ENCODE peak calls at places on chromosomes 11 and 22, in eight cellular contexts. R, B, X, J, N, G, U and O are unnamed samples.

GRCh38 chr22:46799626-46800025 is 37.2 kb downstream of the TBC1D22A start:
- DNase-seq in J (no peak), G (no peak), U (no peak), N (no peak), X (no peak), B (no peak), R (no peak), O (no peak)

GRCh38 chr22:29050457-29050856 is 11.2 kb downstream of the C22orf31 start:
- DNase-seq in R (no peak), N (no peak), B (no peak), J (no peak), X (no peak), G (no peak), U (no peak), O (no peak)

GRCh38 chr11:14969922-14970323 is 2.2 kb downstream of the CALCA start:
- DNase-seq in G (peak), U (no peak), X (no peak), B (peak), R (peak), N (no peak), J (no peak), O (peak)

GRCh38 chr11:93537022-93537421 is 6.2 kb downstream of the SMCO4 start:
- DNase-seq in B (no peak), N (no peak), U (no peak), J (no peak), G (no peak), R (no peak), X (no peak), O (no peak)

GRCh38 chr11:124950606-124951330 is 3.2 kb upstream of the CCDC15 start:
- DNase-seq in U (no peak), G (no peak), R (no peak), N (no peak), B (no peak), X (no peak), J (peak), O (no peak)

GRCh38 chr22:23570681-23571080 is 9.4 kb downstream of the IGLL1 start:
- DNase-seq in B (peak), G (no peak), U (no peak), X (no peak), N (no peak), R (no peak), J (no peak), O (peak)

GRCh38 chr11:68942090-68942620 is 38.5 kb downstream of the IGHMBP2 start:
- DNase-seq in X (no peak), R (no peak), U (no peak), B (no peak), N (no peak), J (no peak), G (no peak), O (no peak)

GRCh38 chr11:130068986-130069683 is 559 bp upstream of the APLP2 start:
- DNase-seq in X (peak), B (peak), J (peak), U (peak), G (peak), R (peak), N (peak), O (peak)

GRCh38 chr11:83044958-83045712 is 26.6 kb downstream of the RAB30 start:
- DNase-seq in G (peak), R (no peak), B (no peak), J (peak), N (no peak), U (peak), X (peak), O (peak)

GRCh38 chr11:114244995-114245394 is 51.2 kb upstream of the NNMT start:
- DNase-seq in G (no peak), B (no peak), N (no peak), X (no peak), J (no peak), R (no peak), U (no peak), O (no peak)

GRCh38 chr11:85263328-85263727 is 363.8 kb downstream of the DLG2 start:
- DNase-seq in N (no peak), R (no peak), G (no peak), B (no peak), U (no peak), J (no peak), X (no peak), O (no peak)

GRCh38 chr11:45053736-45054446 is 92.5 kb upstream of the PRDM11 start:
- DNase-seq in B (no peak), U (no peak), G (no peak), R (no peak), X (no peak), J (no peak), N (no peak), O (peak)

GRCh38 chr11:8360086-8360828 is 96.6 kb upstream of the LMO1 start:
- DNase-seq in U (peak), G (no peak), N (no peak), J (peak), X (no peak), B (no peak), R (no peak), O (no peak)

GRCh38 chr11:71991494-71991893 is 7.2 kb upstream of the IL18BP start:
- DNase-seq in J (no peak), N (no peak), G (no peak), X (no peak), B (peak), U (no peak), R (no peak), O (no peak)

GRCh38 chr11:105783216-105783615 is 173.3 kb downstream of the GRIA4 start:
- DNase-seq in N (no peak), J (no peak), R (no peak), U (no peak), G (no peak), B (no peak), X (no peak), O (no peak)

GRCh38 chr11:72583177-72583553 is 91.1 kb downstream of the PDE2A start:
- DNase-seq in N (no peak), U (no peak), R (no peak), J (no peak), G (no peak), X (no peak), B (no peak), O (no peak)

GRCh38 chr11:77046060-77046501 is 11.9 kb downstream of the B3GNT6 start:
- DNase-seq in J (peak), N (no peak), B (peak), R (peak), X (peak), G (peak), U (no peak), O (peak)

GRCh38 chr11:13126430-13126829 is 117.3 kb downstream of the RASSF10 start:
- DNase-seq in G (no peak), B (no peak), X (peak), N (no peak), J (peak), R (no peak), U (peak), O (no peak)

GRCh38 chr22:43535336-43535735 is 123.5 kb downstream of the MPPED1 start:
- DNase-seq in R (no peak), X (no peak), B (no peak), G (no peak), J (no peak), U (no peak), N (no peak), O (no peak)

GRCh38 chr11:18720086-18720810 is 5.7 kb downstream of the IGSF22 start:
- DNase-seq in N (no peak), U (no peak), J (peak), X (no peak), B (peak), R (no peak), G (no peak), O (no peak)

GRCh38 chr22:29912605-29913398 is 29.8 kb downstream of the MTMR3 start:
- DNase-seq in R (no peak), G (no peak), J (peak), N (no peak), X (no peak), B (no peak), U (peak), O (no peak)

GRCh38 chr11:57434640-57435546 is 8.0 kb upstream of the SLC43A3 start:
- DNase-seq in N (no peak), R (no peak), J (peak), X (no peak), B (no peak), U (peak), G (no peak), O (no peak)

GRCh38 chr11:85680897-85681296 is 5.1 kb downstream of the CCDC89 start:
- DNase-seq in B (no peak), X (no peak), G (no peak), R (no peak), N (no peak), U (no peak), J (no peak), O (peak)

GRCh38 chr11:11078344-11078743 is 220.5 kb upstream of the ZBED5 start:
- DNase-seq in N (no peak), B (peak), U (no peak), X (no peak), G (no peak), R (no peak), J (no peak), O (no peak)

GRCh38 chr11:62552931-62553838 is 6.6 kb upstream of the AHNAK start:
- DNase-seq in X (peak), R (peak), B (no peak), G (peak), N (no peak), J (peak), U (peak), O (no peak)

GRCh38 chr11:78379039-78379670 is 38.5 kb downstream of the GAB2 start:
- DNase-seq in B (peak), U (no peak), X (no peak), N (no peak), G (no peak), R (no peak), J (no peak), O (peak)

GRCh38 chr11:46916669-46917108 is 1.7 kb downstream of the LRP4 start:
- DNase-seq in B (no peak), R (no peak), X (peak), N (no peak), G (no peak), J (peak), U (peak), O (no peak)

GRCh38 chr11:34790620-34791019 is 125.6 kb downstream of the APIP start:
- DNase-seq in N (no peak), X (no peak), R (no peak), J (no peak), U (no peak), B (peak), G (no peak), O (peak)

GRCh38 chr11:111483431-111483830 is 28.8 kb downstream of the BTG4 start:
- DNase-seq in R (no peak), B (no peak), U (peak), N (no peak), J (no peak), G (no peak), X (no peak), O (no peak)

GRCh38 chr11:119635041-119635745 is 93.8 kb downstream of the NECTIN1 start:
- DNase-seq in N (no peak), G (no peak), U (no peak), X (no peak), J (no peak), B (no peak), R (no peak), O (no peak)

GRCh38 chr11:57647960-57648776 is 1.5 kb downstream of the YPEL4 start:
- DNase-seq in B (no peak), G (no peak), R (no peak), U (no peak), N (no peak), J (peak), X (no peak), O (no peak)

GRCh38 chr11:102476812-102477211 is 24.2 kb upstream of the TMEM123 start:
- DNase-seq in U (peak), G (no peak), R (no peak), X (peak), J (peak), B (peak), N (no peak), O (peak)

GRCh38 chr11:129930743-129931142 is 35.4 kb upstream of the NFRKB start:
- DNase-seq in B (no peak), J (no peak), G (no peak), R (no peak), U (no peak), X (no peak), N (no peak), O (no peak)

GRCh38 chr11:76824083-76824939 is 36.4 kb upstream of the ACER3 start:
- DNase-seq in R (no peak), B (no peak), J (peak), N (no peak), U (peak), X (no peak), G (no peak), O (no peak)

GRCh38 chr11:76455331-76455730 is 10.5 kb downstream of the EMSY start:
- DNase-seq in X (no peak), R (no peak), B (no peak), N (no peak), J (no peak), G (no peak), U (peak), O (no peak)

GRCh38 chr11:73623651-73624050 is 22.7 kb upstream of the PLEKHB1 start:
- DNase-seq in G (no peak), X (no peak), N (no peak), J (no peak), R (no peak), U (no peak), B (peak), O (peak)

GRCh38 chr11:115623021-115623451 is 118.8 kb upstream of the CADM1 start:
- DNase-seq in J (peak), N (no peak), X (peak), R (no peak), U (peak), G (no peak), B (no peak), O (no peak)

GRCh38 chr11:119641991-119642745 is 86.8 kb downstream of the NECTIN1 start:
- DNase-seq in U (no peak), G (no peak), B (peak), N (no peak), R (no peak), X (peak), J (no peak), O (peak)